ENCODE peak calls at places on chromosomes 16 and 17, in five cellular contexts. One of them, this sample, is unnamed.

GRCh38 chr17:35705705-35706104 is 25.7 kb upstream of the RASL10B start:
- DNase-seq in A549: no peak
- DNase-seq in transverse colon: no peak
- DNase-seq in tibial nerve: no peak
- DNase-seq in GM12892: no peak
- DNase-seq in this sample: no peak

GRCh38 chr17:82967268-82968032 is 112.0 kb upstream of the METRNL start:
- DNase-seq in transverse colon: no peak
- DNase-seq in A549: no peak
- DNase-seq in tibial nerve: no peak
- DNase-seq in GM12892: no peak
- DNase-seq in this sample: no peak

GRCh38 chr17:10046259-10046658 is 141.2 kb upstream of the RCVRN start:
- DNase-seq in GM12892: no peak
- DNase-seq in tibial nerve: no peak
- DNase-seq in transverse colon: no peak
- DNase-seq in A549: no peak
- DNase-seq in this sample: no peak

GRCh38 chr16:27758544-27758943 is 208.6 kb downstream of the KATNIP start:
- DNase-seq in GM12892: no peak
- DNase-seq in A549: no peak
- DNase-seq in tibial nerve: no peak
- DNase-seq in transverse colon: no peak
- DNase-seq in this sample: no peak

GRCh38 chr16:1913327-1914083 is 4.7 kb downstream of the HS3ST6 start:
- DNase-seq in GM12892: no peak
- DNase-seq in tibial nerve: no peak
- DNase-seq in transverse colon: peak; percentile 91
- DNase-seq in A549: no peak
- DNase-seq in this sample: no peak

GRCh38 chr16:88373927-88374492 is 8.7 kb upstream of the ZNF469 start:
- DNase-seq in tibial nerve: no peak
- DNase-seq in GM12892: no peak
- DNase-seq in A549: no peak
- DNase-seq in transverse colon: no peak
- DNase-seq in this sample: no peak

GRCh38 chr17:65243838-65244237 is 106.7 kb downstream of the RGS9 start:
- DNase-seq in tibial nerve: no peak
- DNase-seq in transverse colon: no peak
- DNase-seq in GM12892: no peak
- DNase-seq in A549: no peak
- DNase-seq in this sample: no peak

GRCh38 chr17:28946239-28946638 is 5.1 kb downstream of the PHF12 start:
- DNase-seq in transverse colon: no peak
- DNase-seq in tibial nerve: no peak
- DNase-seq in A549: no peak
- DNase-seq in GM12892: no peak
- DNase-seq in this sample: no peak

GRCh38 chr17:79065105-79065670 is 9.4 kb upstream of the ENGASE start:
- DNase-seq in transverse colon: peak; percentile 75
- DNase-seq in A549: peak; percentile 57
- DNase-seq in GM12892: no peak
- DNase-seq in tibial nerve: no peak
- DNase-seq in this sample: peak; percentile 76

GRCh38 chr16:86107190-86107589 is 208.2 kb downstream of the IRF8 start:
- DNase-seq in A549: no peak
- DNase-seq in tibial nerve: no peak
- DNase-seq in GM12892: no peak
- DNase-seq in transverse colon: no peak
- DNase-seq in this sample: no peak

GRCh38 chr16:85556456-85557082 is 56.6 kb upstream of the GSE1 start:
- DNase-seq in A549: peak; percentile 53
- DNase-seq in tibial nerve: no peak
- DNase-seq in GM12892: peak; percentile 74
- DNase-seq in transverse colon: peak; percentile 72
- DNase-seq in this sample: peak; percentile 69

GRCh38 chr17:73394523-73395450 is 83.0 kb upstream of the CDC42EP4 start:
- DNase-seq in tibial nerve: no peak
- DNase-seq in transverse colon: no peak
- DNase-seq in GM12892: no peak
- DNase-seq in A549: no peak
- DNase-seq in this sample: no peak

GRCh38 chr17:32487460-32488176 is 825 bp downstream of the CDK5R1 start:
- DNase-seq in GM12892: no peak
- DNase-seq in tibial nerve: no peak
- DNase-seq in A549: no peak
- DNase-seq in transverse colon: no peak
- DNase-seq in this sample: peak; percentile 43

GRCh38 chr17:67121317-67121887 is 77.0 kb downstream of the CACNG1 start:
- DNase-seq in tibial nerve: no peak
- DNase-seq in A549: no peak
- DNase-seq in GM12892: no peak
- DNase-seq in transverse colon: no peak
- DNase-seq in this sample: no peak

GRCh38 chr17:36152639-36153120 is 23.8 kb downstream of the TBC1D3B start:
- DNase-seq in A549: no peak
- DNase-seq in tibial nerve: no peak
- DNase-seq in GM12892: no peak
- DNase-seq in transverse colon: no peak
- DNase-seq in this sample: no peak

GRCh38 chr17:45873728-45874127 is 20.6 kb upstream of the MAPT start:
- DNase-seq in GM12892: no peak
- DNase-seq in A549: no peak
- DNase-seq in transverse colon: no peak
- DNase-seq in tibial nerve: no peak
- DNase-seq in this sample: no peak

GRCh38 chr17:17540935-17541639 is 44.9 kb upstream of the RASD1 start:
- DNase-seq in tibial nerve: no peak
- DNase-seq in A549: no peak
- DNase-seq in transverse colon: no peak
- DNase-seq in GM12892: no peak
- DNase-seq in this sample: no peak

GRCh38 chr16:71339481-71340171 is 18.9 kb upstream of the CALB2 start:
- DNase-seq in GM12892: no peak
- DNase-seq in transverse colon: no peak
- DNase-seq in A549: no peak
- DNase-seq in tibial nerve: no peak
- DNase-seq in this sample: no peak

GRCh38 chr16:53892155-53892554 is 188.2 kb downstream of the FTO start:
- DNase-seq in transverse colon: peak; percentile 52
- DNase-seq in tibial nerve: no peak
- DNase-seq in A549: peak; percentile 24
- DNase-seq in GM12892: no peak
- DNase-seq in this sample: peak; percentile 42

GRCh38 chr16:68731569-68732067 is 5.5 kb upstream of the CDH1 start:
- DNase-seq in transverse colon: no peak
- DNase-seq in A549: no peak
- DNase-seq in GM12892: no peak
- DNase-seq in tibial nerve: no peak
- DNase-seq in this sample: peak; percentile 69

GRCh38 chr16:50245417-50246298 is 20.7 kb upstream of the ADCY7 start:
- DNase-seq in A549: peak; percentile 81
- DNase-seq in tibial nerve: no peak
- DNase-seq in transverse colon: peak; percentile 68
- DNase-seq in GM12892: peak; percentile 90
- DNase-seq in this sample: peak; percentile 84

GRCh38 chr17:1720856-1721386 is 3.6 kb upstream of the WDR81 start:
- DNase-seq in GM12892: no peak
- DNase-seq in A549: peak; percentile 56
- DNase-seq in transverse colon: peak; percentile 80
- DNase-seq in tibial nerve: no peak
- DNase-seq in this sample: peak; percentile 85

GRCh38 chr16:3824121-3824795 is 56.3 kb downstream of the CREBBP start:
- DNase-seq in GM12892: no peak
- DNase-seq in transverse colon: no peak
- DNase-seq in tibial nerve: no peak
- DNase-seq in A549: no peak
- DNase-seq in this sample: no peak

GRCh38 chr16:72884573-72884972 is 163.4 kb downstream of the ZFHX3 start:
- DNase-seq in transverse colon: no peak
- DNase-seq in GM12892: no peak
- DNase-seq in A549: no peak
- DNase-seq in tibial nerve: no peak
- DNase-seq in this sample: no peak

GRCh38 chr17:4636474-4637100 is 4.9 kb downstream of the ALOX15 start:
- DNase-seq in GM12892: no peak
- DNase-seq in A549: no peak
- DNase-seq in transverse colon: no peak
- DNase-seq in tibial nerve: no peak
- DNase-seq in this sample: no peak

GRCh38 chr17:2598166-2598565 is 4.7 kb downstream of the PAFAH1B1 start:
- DNase-seq in GM12892: no peak
- DNase-seq in transverse colon: no peak
- DNase-seq in A549: no peak
- DNase-seq in tibial nerve: no peak
- DNase-seq in this sample: no peak

GRCh38 chr17:49361129-49361901 is 735 bp downstream of the ZNF652 start:
- DNase-seq in tibial nerve: no peak
- DNase-seq in transverse colon: peak; percentile 74
- DNase-seq in GM12892: peak; percentile 52
- DNase-seq in A549: peak; percentile 59
- DNase-seq in this sample: peak; percentile 79
- TF ChIP-seq POLR2A in tibial nerve: no peak
- TF ChIP-seq POLR2A in transverse colon: peak; percentile 64
- TF ChIP-seq POLR2A in GM12892: no peak
- TF ChIP-seq POLR2A in A549: peak; percentile 30
- TF ChIP-seq POLR2A in this sample: peak; percentile 63

GRCh38 chr17:7557147-7557764 is 1.3 kb upstream of the TNFSF13 start:
- DNase-seq in GM12892: no peak
- DNase-seq in transverse colon: peak; percentile 78
- DNase-seq in A549: no peak
- DNase-seq in tibial nerve: no peak
- DNase-seq in this sample: no peak
- TF ChIP-seq POLR2A in GM12892: no peak
- TF ChIP-seq POLR2A in transverse colon: peak; percentile 42
- TF ChIP-seq POLR2A in A549: no peak
- TF ChIP-seq POLR2A in tibial nerve: no peak
- TF ChIP-seq POLR2A in this sample: no peak

GRCh38 chr16:57892041-57892440 is 78.9 kb downstream of the CNGB1 start:
- DNase-seq in GM12892: no peak
- DNase-seq in A549: no peak
- DNase-seq in tibial nerve: no peak
- DNase-seq in transverse colon: no peak
- DNase-seq in this sample: no peak

GRCh38 chr16:57893217-57893558 is 77.7 kb downstream of the CNGB1 start:
- DNase-seq in transverse colon: no peak
- DNase-seq in GM12892: no peak
- DNase-seq in A549: no peak
- DNase-seq in tibial nerve: no peak
- DNase-seq in this sample: no peak

GRCh38 chr16:57892447-57893096 is 78.4 kb downstream of the CNGB1 start:
- DNase-seq in GM12892: no peak
- DNase-seq in tibial nerve: no peak
- DNase-seq in transverse colon: peak; percentile 35
- DNase-seq in A549: no peak
- DNase-seq in this sample: no peak

GRCh38 chr16:57894390-57895080 is 76.4 kb downstream of the CNGB1 start:
- DNase-seq in GM12892: no peak
- DNase-seq in transverse colon: no peak
- DNase-seq in A549: no peak
- DNase-seq in tibial nerve: no peak
- DNase-seq in this sample: no peak

DNA sequence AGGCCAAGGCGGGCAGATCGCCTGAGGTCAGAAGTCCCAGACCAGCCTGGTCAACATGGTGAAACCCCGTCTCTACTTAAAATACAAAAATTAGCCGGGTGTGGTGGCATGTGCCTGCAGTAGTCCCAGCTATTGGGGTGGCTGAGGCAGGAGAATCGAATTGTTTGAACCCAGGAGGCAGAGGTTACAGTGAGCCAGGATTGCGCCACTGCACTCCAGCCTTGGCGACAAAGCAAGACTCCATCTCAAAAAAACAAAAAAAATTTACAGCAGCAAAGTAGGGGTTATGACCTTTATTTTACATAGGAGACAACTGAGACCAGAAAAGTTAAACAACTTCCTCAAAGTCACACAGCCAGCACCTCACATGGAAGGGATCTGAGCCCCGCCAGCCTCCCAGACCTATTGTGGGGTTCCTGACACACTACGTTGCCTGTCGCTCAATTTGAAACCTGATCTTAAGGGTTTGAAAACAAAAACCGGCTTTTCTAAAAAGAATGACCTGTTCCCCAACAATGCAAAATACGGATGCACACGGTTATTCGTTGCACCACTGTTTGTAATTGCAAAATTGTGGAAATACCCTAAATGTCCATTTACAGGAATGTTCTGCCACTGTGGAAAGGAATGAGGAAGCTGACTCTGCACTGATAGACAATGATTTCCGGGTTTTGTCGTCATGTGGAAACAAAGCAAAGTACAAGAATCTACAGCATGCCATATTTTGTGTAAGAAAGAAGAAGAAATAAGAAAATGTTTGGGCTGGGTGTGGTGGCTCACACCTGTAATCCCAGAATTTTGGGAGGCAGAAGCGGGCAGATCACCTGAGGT is 77.2 kb downstream of the CNGB1 start:
- DNase-seq in transverse colon: no peak
- DNase-seq in tibial nerve: no peak
- DNase-seq in A549: peak; percentile 86
- DNase-seq in GM12892: no peak
- DNase-seq in this sample: no peak
- TF ChIP-seq POLR2A in transverse colon: no peak
- TF ChIP-seq POLR2A in tibial nerve: no peak
- TF ChIP-seq POLR2A in A549: no peak
- TF ChIP-seq POLR2A in GM12892: no peak
- TF ChIP-seq POLR2A in this sample: no peak

GRCh38 chr17:61793565-61793964 is 69.8 kb downstream of the BRIP1 start:
- DNase-seq in tibial nerve: no peak
- DNase-seq in GM12892: no peak
- DNase-seq in transverse colon: no peak
- DNase-seq in A549: no peak
- DNase-seq in this sample: no peak
- TF ChIP-seq POLR2A in tibial nerve: no peak
- TF ChIP-seq POLR2A in GM12892: no peak
- TF ChIP-seq POLR2A in transverse colon: no peak
- TF ChIP-seq POLR2A in A549: no peak
- TF ChIP-seq POLR2A in this sample: no peak

DNA sequence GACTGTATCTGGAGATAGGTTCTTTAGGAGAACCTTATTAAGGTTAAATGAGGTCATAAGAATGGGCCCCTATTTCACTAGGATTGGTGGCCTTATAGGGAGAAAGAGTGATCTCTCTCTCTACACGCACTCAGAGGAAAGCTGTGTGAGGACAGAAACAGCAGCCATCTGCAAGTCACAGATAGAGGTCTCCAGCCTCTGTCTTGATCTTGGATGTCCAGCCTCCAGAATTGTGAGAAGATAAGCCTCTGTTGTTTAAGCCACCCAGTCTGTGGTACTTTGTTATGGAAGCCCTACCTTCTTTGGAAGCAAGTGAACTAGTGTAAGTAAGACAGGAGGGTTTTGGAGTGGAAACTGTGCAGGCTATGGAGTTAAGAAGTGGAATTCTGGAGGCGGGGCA is 93.2 kb downstream of the ELAC2 start:
- DNase-seq in transverse colon: no peak
- DNase-seq in A549: no peak
- DNase-seq in tibial nerve: no peak
- DNase-seq in GM12892: no peak
- DNase-seq in this sample: peak; percentile 15
- TF ChIP-seq POLR2A in transverse colon: no peak
- TF ChIP-seq POLR2A in A549: no peak
- TF ChIP-seq POLR2A in tibial nerve: no peak
- TF ChIP-seq POLR2A in GM12892: no peak
- TF ChIP-seq POLR2A in this sample: no peak

This sample was measured in erythroblast.